ENCODE peak calls at places on chromosomes 2 and 18, in five cellular contexts. One of them, this sample, is unnamed.

GRCh38 chr2:47050021-47050760 is 104.9 kb downstream of the STPG4 start:
- DNase-seq in astrocyte: no peak
- DNase-seq in CD8-positive, alpha-beta T cell: no peak
- DNase-seq in tibial nerve: no peak
- DNase-seq in AG04450: no peak
- DNase-seq in this sample: no peak

GRCh38 chr2:238106698-238107524 is 6.8 kb downstream of the ESPNL start:
- DNase-seq in astrocyte: no peak
- DNase-seq in CD8-positive, alpha-beta T cell: no peak
- DNase-seq in tibial nerve: no peak
- DNase-seq in AG04450: no peak
- DNase-seq in this sample: peak; percentile 67

GRCh38 chr18:77165489-77166415 is 33.2 kb upstream of the MBP start:
- DNase-seq in astrocyte: no peak
- DNase-seq in CD8-positive, alpha-beta T cell: no peak
- DNase-seq in tibial nerve: peak; percentile 65
- DNase-seq in AG04450: no peak
- DNase-seq in this sample: peak; percentile 86

GRCh38 chr2:161004379-161004778 is 155.8 kb upstream of the TANK start:
- DNase-seq in astrocyte: no peak
- DNase-seq in CD8-positive, alpha-beta T cell: no peak
- DNase-seq in tibial nerve: no peak
- DNase-seq in AG04450: no peak
- DNase-seq in this sample: no peak

GRCh38 chr2:109102588-109103233 is 26.3 kb upstream of the SH3RF3 start:
- DNase-seq in astrocyte: no peak
- DNase-seq in CD8-positive, alpha-beta T cell: no peak
- DNase-seq in tibial nerve: no peak
- DNase-seq in AG04450: no peak
- DNase-seq in this sample: peak; percentile 28

GRCh38 chr2:43438858-43439655 is 156.8 kb downstream of the THADA start:
- DNase-seq in astrocyte: no peak
- DNase-seq in CD8-positive, alpha-beta T cell: no peak
- DNase-seq in tibial nerve: no peak
- DNase-seq in AG04450: no peak
- DNase-seq in this sample: no peak

GRCh38 chr2:58893645-58894336 is 652.7 kb upstream of the FANCL start:
- DNase-seq in astrocyte: no peak
- DNase-seq in CD8-positive, alpha-beta T cell: no peak
- DNase-seq in tibial nerve: no peak
- DNase-seq in AG04450: no peak
- DNase-seq in this sample: no peak

GRCh38 chr2:67485431-67485830 is 88.3 kb downstream of the ETAA1 start:
- DNase-seq in astrocyte: peak; percentile 88
- DNase-seq in CD8-positive, alpha-beta T cell: no peak
- DNase-seq in tibial nerve: no peak
- DNase-seq in AG04450: no peak
- DNase-seq in this sample: no peak

GRCh38 chr2:173441222-173441621 is 86.5 kb downstream of the CDCA7 start:
- DNase-seq in astrocyte: peak; percentile 34
- DNase-seq in CD8-positive, alpha-beta T cell: no peak
- DNase-seq in tibial nerve: no peak
- DNase-seq in AG04450: no peak
- DNase-seq in this sample: no peak

GRCh38 chr18:74411475-74411874 is 45.6 kb downstream of the DIPK1C start:
- DNase-seq in astrocyte: no peak
- DNase-seq in CD8-positive, alpha-beta T cell: no peak
- DNase-seq in tibial nerve: no peak
- DNase-seq in AG04450: no peak
- DNase-seq in this sample: no peak

GRCh38 chr2:43542285-43542933 is 53.4 kb downstream of the THADA start:
- DNase-seq in astrocyte: peak; percentile 35
- DNase-seq in CD8-positive, alpha-beta T cell: no peak
- DNase-seq in tibial nerve: no peak
- DNase-seq in AG04450: no peak
- DNase-seq in this sample: no peak

GRCh38 chr2:20917724-20918572 is 95.0 kb upstream of the LDAH start:
- DNase-seq in astrocyte: peak; percentile 22
- DNase-seq in CD8-positive, alpha-beta T cell: no peak
- DNase-seq in tibial nerve: no peak
- DNase-seq in AG04450: no peak
- DNase-seq in this sample: no peak

GRCh38 chr2:62178741-62179271 is 17.1 kb upstream of the B3GNT2 start:
- DNase-seq in astrocyte: peak; percentile 69
- DNase-seq in CD8-positive, alpha-beta T cell: no peak
- DNase-seq in tibial nerve: no peak
- DNase-seq in AG04450: no peak
- DNase-seq in this sample: no peak

GRCh38 chr2:235543126-235543750 is 49.4 kb downstream of the AGAP1 start:
- DNase-seq in astrocyte: peak; percentile 28
- DNase-seq in CD8-positive, alpha-beta T cell: no peak
- DNase-seq in tibial nerve: no peak
- DNase-seq in AG04450: no peak
- DNase-seq in this sample: peak; percentile 34

GRCh38 chr2:179129574-179130238 is 79.8 kb upstream of the CCDC141 start:
- DNase-seq in astrocyte: no peak
- DNase-seq in CD8-positive, alpha-beta T cell: no peak
- DNase-seq in tibial nerve: no peak
- DNase-seq in AG04450: no peak
- DNase-seq in this sample: no peak

GRCh38 chr2:56464613-56465012 is 280.8 kb downstream of the CCDC85A start:
- DNase-seq in astrocyte: no peak
- DNase-seq in CD8-positive, alpha-beta T cell: no peak
- DNase-seq in tibial nerve: no peak
- DNase-seq in AG04450: no peak
- DNase-seq in this sample: no peak

GRCh38 chr2:132670104-132670960 is at the start of gene LYPD1:
- DNase-seq in astrocyte: no peak
- DNase-seq in CD8-positive, alpha-beta T cell: no peak
- DNase-seq in tibial nerve: peak; percentile 13
- DNase-seq in AG04450: no peak
- DNase-seq in this sample: no peak

GRCh38 chr18:48846423-48846932 is 104.3 kb downstream of the SMAD7 start:
- DNase-seq in astrocyte: no peak
- DNase-seq in CD8-positive, alpha-beta T cell: no peak
- DNase-seq in tibial nerve: no peak
- DNase-seq in AG04450: no peak
- DNase-seq in this sample: no peak

GRCh38 chr18:62717850-62718229 is 2.5 kb downstream of the PHLPP1 start:
- DNase-seq in astrocyte: peak; percentile 49
- DNase-seq in CD8-positive, alpha-beta T cell: no peak
- DNase-seq in tibial nerve: no peak
- DNase-seq in AG04450: no peak
- DNase-seq in this sample: no peak

GRCh38 chr2:142495141-142495540 is 364.3 kb upstream of the LRP1B start:
- DNase-seq in astrocyte: no peak
- DNase-seq in CD8-positive, alpha-beta T cell: no peak
- DNase-seq in tibial nerve: no peak
- DNase-seq in AG04450: no peak
- DNase-seq in this sample: no peak

GRCh38 chr18:51614033-51614432 is 416.6 kb upstream of the MEX3C start:
- DNase-seq in astrocyte: peak; percentile 78
- DNase-seq in CD8-positive, alpha-beta T cell: no peak
- DNase-seq in tibial nerve: no peak
- DNase-seq in AG04450: no peak
- DNase-seq in this sample: no peak

GRCh38 chr2:1498176-1498575 is 84.9 kb downstream of the TPO start:
- DNase-seq in astrocyte: no peak
- DNase-seq in CD8-positive, alpha-beta T cell: no peak
- DNase-seq in tibial nerve: no peak
- DNase-seq in AG04450: no peak
- DNase-seq in this sample: peak; percentile 24

GRCh38 chr18:14997367-14997766 is 249.4 kb downstream of the ANKRD30B start:
- DNase-seq in astrocyte: no peak
- DNase-seq in CD8-positive, alpha-beta T cell: no peak
- DNase-seq in tibial nerve: no peak
- DNase-seq in AG04450: no peak
- DNase-seq in this sample: no peak

GRCh38 chr2:139773720-139774277 is 993.6 kb upstream of the NXPH2 start:
- DNase-seq in astrocyte: peak; percentile 3
- DNase-seq in CD8-positive, alpha-beta T cell: no peak
- DNase-seq in tibial nerve: no peak
- DNase-seq in AG04450: no peak
- DNase-seq in this sample: no peak

GRCh38 chr2:172246649-172247048 is 143.9 kb upstream of the DLX2 start:
- DNase-seq in astrocyte: peak; percentile 31
- DNase-seq in CD8-positive, alpha-beta T cell: no peak
- DNase-seq in tibial nerve: no peak
- DNase-seq in AG04450: no peak
- DNase-seq in this sample: no peak

GRCh38 chr2:174612960-174613359 is 15.4 kb upstream of the WIPF1 start:
- DNase-seq in astrocyte: no peak
- DNase-seq in CD8-positive, alpha-beta T cell: no peak
- DNase-seq in tibial nerve: no peak
- DNase-seq in AG04450: no peak
- DNase-seq in this sample: no peak

GRCh38 chr2:207040606-207041173 is 101.4 kb downstream of the CPO start:
- DNase-seq in astrocyte: no peak
- DNase-seq in CD8-positive, alpha-beta T cell: no peak
- DNase-seq in tibial nerve: no peak
- DNase-seq in AG04450: no peak
- DNase-seq in this sample: no peak

GRCh38 chr18:22276334-22276713 is 106.9 kb downstream of the GATA6 start:
- DNase-seq in astrocyte: no peak
- DNase-seq in CD8-positive, alpha-beta T cell: no peak
- DNase-seq in tibial nerve: no peak
- DNase-seq in AG04450: no peak
- DNase-seq in this sample: no peak

GRCh38 chr2:171522057-171522803 is at the start of gene CYBRD1:
- DNase-seq in astrocyte: peak; percentile 71
- DNase-seq in CD8-positive, alpha-beta T cell: no peak
- DNase-seq in tibial nerve: peak; percentile 85
- DNase-seq in AG04450: peak; percentile 58
- DNase-seq in this sample: peak; percentile 94

DNA sequence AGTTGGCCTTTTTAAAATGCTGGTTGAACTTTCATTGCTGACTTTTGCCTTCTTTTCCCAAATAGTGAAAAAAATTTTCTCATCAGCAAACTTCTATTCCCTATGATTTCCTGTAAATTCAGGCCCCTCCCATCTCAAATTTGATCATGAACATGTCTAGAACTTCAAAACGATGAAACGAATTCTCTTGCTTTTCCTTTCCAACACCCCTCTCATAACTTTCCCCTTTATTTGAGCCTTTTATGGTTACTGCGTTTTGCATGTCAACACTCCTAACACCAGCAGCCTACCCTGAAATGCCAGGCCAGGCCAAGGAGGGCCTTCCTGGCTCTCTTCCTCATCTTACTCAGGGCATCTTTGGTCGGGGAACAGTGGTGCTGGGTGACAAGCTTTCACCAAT is 1.7 kb upstream of the HOXD13 start:
- DNase-seq in astrocyte: no peak
- DNase-seq in CD8-positive, alpha-beta T cell: no peak
- DNase-seq in tibial nerve: no peak
- DNase-seq in AG04450: no peak
- DNase-seq in this sample: no peak
- H3K27me3 ChIP-seq in astrocyte: peaks cover 94% of the 10 kb centered on the region
- H3K27me3 ChIP-seq in CD8-positive, alpha-beta T cell: peaks cover 85% of the 10 kb centered on the region
- H3K27me3 ChIP-seq in tibial nerve: peaks cover 3% of the 10 kb centered on the region
- H3K27me3 ChIP-seq in AG04450: peaks cover 77% of the 10 kb centered on the region
- H3K27me3 ChIP-seq in this sample: peaks cover 100% of the 10 kb centered on the region

DNA sequence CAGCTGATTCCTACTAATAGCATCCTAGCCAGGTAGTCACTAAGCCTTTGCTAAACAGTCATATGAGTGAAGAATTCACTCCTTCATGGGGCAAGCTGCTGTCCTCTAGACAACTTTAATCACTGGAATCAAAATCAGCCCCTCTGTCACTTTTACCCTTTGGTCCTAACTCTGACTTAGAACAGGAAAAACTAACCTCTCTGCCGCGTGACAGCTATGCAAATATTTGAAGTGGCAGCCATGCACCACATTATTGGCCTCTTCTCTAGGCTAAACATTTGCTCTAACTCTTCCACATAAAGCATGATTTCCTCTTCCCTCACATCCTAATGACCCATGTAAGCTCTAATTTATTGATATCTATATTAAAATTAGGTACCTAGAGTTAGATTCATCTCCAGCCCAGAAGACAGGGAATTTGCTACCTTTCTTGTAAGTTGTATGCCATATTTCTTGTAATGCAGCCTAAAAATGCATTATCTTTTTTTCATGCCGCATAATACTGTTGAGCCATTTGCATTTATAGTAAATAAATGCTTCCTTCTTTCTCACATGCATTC is 12.8 kb upstream of the ONECUT2 start:
- DNase-seq in astrocyte: no peak
- DNase-seq in CD8-positive, alpha-beta T cell: no peak
- DNase-seq in tibial nerve: no peak
- DNase-seq in AG04450: no peak
- DNase-seq in this sample: no peak
- H3K27me3 ChIP-seq in astrocyte: peaks cover 18% of the 10 kb centered on the region
- H3K27me3 ChIP-seq in CD8-positive, alpha-beta T cell: peaks cover 5% of the 10 kb centered on the region
- H3K27me3 ChIP-seq in tibial nerve: no peaks in the 10 kb centered on the region
- H3K27me3 ChIP-seq in AG04450: peaks cover 12% of the 10 kb centered on the region
- H3K27me3 ChIP-seq in this sample: peaks cover 47% of the 10 kb centered on the region

GRCh38 chr2:169718930-169719504 is 14.6 kb upstream of the KLHL23 start:
- DNase-seq in astrocyte: no peak
- DNase-seq in CD8-positive, alpha-beta T cell: no peak
- DNase-seq in tibial nerve: no peak
- DNase-seq in AG04450: no peak
- DNase-seq in this sample: no peak
- H3K27me3 ChIP-seq in astrocyte: no peaks in the 10 kb centered on the region
- H3K27me3 ChIP-seq in CD8-positive, alpha-beta T cell: no peaks in the 10 kb centered on the region
- H3K27me3 ChIP-seq in tibial nerve: no peaks in the 10 kb centered on the region
- H3K27me3 ChIP-seq in AG04450: no peaks in the 10 kb centered on the region
- H3K27me3 ChIP-seq in this sample: no peaks in the 10 kb centered on the region

DNA sequence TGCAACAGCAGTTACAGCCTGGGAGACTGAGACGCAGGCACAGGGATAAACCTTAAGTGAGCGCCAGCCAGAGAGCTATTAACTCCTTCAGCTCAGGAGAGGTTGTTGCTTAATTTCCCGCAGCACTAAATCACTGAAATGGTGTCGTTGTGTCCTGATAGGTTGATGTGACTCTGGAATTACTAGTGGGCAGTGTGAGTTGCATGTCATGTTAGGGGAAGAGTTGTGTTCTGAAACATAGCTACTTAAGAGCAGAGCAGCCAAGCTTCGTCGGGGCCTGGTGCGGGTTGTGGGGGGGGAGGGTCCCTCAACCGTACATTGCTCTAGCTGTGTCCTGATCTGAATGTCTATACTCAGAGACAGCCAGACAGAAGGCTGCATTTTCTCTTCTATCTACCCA is 225.9 kb downstream of the NAPG start:
- DNase-seq in astrocyte: no peak
- DNase-seq in CD8-positive, alpha-beta T cell: no peak
- DNase-seq in tibial nerve: no peak
- DNase-seq in AG04450: no peak
- DNase-seq in this sample: no peak
- H3K27me3 ChIP-seq in astrocyte: no peaks in the 10 kb centered on the region
- H3K27me3 ChIP-seq in CD8-positive, alpha-beta T cell: no peaks in the 10 kb centered on the region
- H3K27me3 ChIP-seq in tibial nerve: no peaks in the 10 kb centered on the region
- H3K27me3 ChIP-seq in AG04450: no peaks in the 10 kb centered on the region
- H3K27me3 ChIP-seq in this sample: no peaks in the 10 kb centered on the region

GRCh38 chr2:22497064-22497463 is 887.9 kb upstream of the KLHL29 start:
- DNase-seq in astrocyte: no peak
- DNase-seq in CD8-positive, alpha-beta T cell: no peak
- DNase-seq in tibial nerve: no peak
- DNase-seq in AG04450: no peak
- DNase-seq in this sample: no peak

GRCh38 chr2:22497789-22498188 is 887.2 kb upstream of the KLHL29 start:
- DNase-seq in astrocyte: no peak
- DNase-seq in CD8-positive, alpha-beta T cell: no peak
- DNase-seq in tibial nerve: no peak
- DNase-seq in AG04450: no peak
- DNase-seq in this sample: no peak

GRCh38 chr2:22494156-22494555 is 890.8 kb upstream of the KLHL29 start:
- DNase-seq in astrocyte: no peak
- DNase-seq in CD8-positive, alpha-beta T cell: no peak
- DNase-seq in tibial nerve: no peak
- DNase-seq in AG04450: no peak
- DNase-seq in this sample: no peak

GRCh38 chr2:22499082-22499844 is 885.7 kb upstream of the KLHL29 start:
- DNase-seq in astrocyte: no peak
- DNase-seq in CD8-positive, alpha-beta T cell: no peak
- DNase-seq in tibial nerve: no peak
- DNase-seq in AG04450: no peak
- DNase-seq in this sample: no peak
- H3K27me3 ChIP-seq in astrocyte: no peaks in the 10 kb centered on the region
- H3K27me3 ChIP-seq in CD8-positive, alpha-beta T cell: no peaks in the 10 kb centered on the region
- H3K27me3 ChIP-seq in tibial nerve: no peaks in the 10 kb centered on the region
- H3K27me3 ChIP-seq in AG04450: no peaks in the 10 kb centered on the region
- H3K27me3 ChIP-seq in this sample: no peaks in the 10 kb centered on the region